ENCODE peak calls at places on chromosomes 7 and 10, in seven cellular contexts. T, A, C, M, P, G and Y are unnamed samples.

GRCh38 chr10:125982256-125982948 is 86.0 kb downstream of the FANK1 start:
- DNase-seq in G (peak; percentile 76), T (peak; percentile 79), P (no peak), M (no peak), A (no peak), C (peak; percentile 84), Y (peak; percentile 52)

GRCh38 chr7:44398953-44399574 is 73.7 kb upstream of the CAMK2B start:
- DNase-seq in A (no peak), P (no peak), C (no peak), T (no peak), G (no peak), M (no peak), Y (no peak)

GRCh38 chr7:108454674-108455523 is 1.3 kb downstream of the NRCAM start:
- DNase-seq in T (peak; percentile 48), C (no peak), A (peak; percentile 24), M (no peak), G (peak; percentile 66), P (no peak), Y (peak; percentile 32)

GRCh38 chr7:78794101-78794500 is 659.4 kb downstream of the MAGI2 start:
- DNase-seq in G (no peak), M (no peak), C (no peak), A (no peak), T (peak; percentile 9), P (no peak), Y (no peak)

GRCh38 chr7:141744131-141744530 is 6.0 kb downstream of the SSBP1 start:
- DNase-seq in M (no peak), C (peak; percentile 9), A (no peak), P (no peak), G (no peak), T (peak; percentile 6), Y (no peak)

GRCh38 chr10:76086571-76087260 is 655.3 kb downstream of the LRMDA start:
- DNase-seq in P (peak; percentile 80), A (no peak), T (peak; percentile 74), C (peak; percentile 98), M (peak; percentile 89), G (peak; percentile 80), Y (peak; percentile 56)

GRCh38 chr7:77536413-77537135 is 521 bp upstream of the PTPN12 start:
- DNase-seq in G (peak; percentile 98), A (peak; percentile 96), P (peak; percentile 99), T (peak; percentile 99), C (peak; percentile 96), M (peak; percentile 98), Y (peak; percentile 97)

GRCh38 chr10:865257-865656 is 66.2 kb downstream of the LARP4B start:
- DNase-seq in A (no peak), T (no peak), P (no peak), C (no peak), M (no peak), G (no peak), Y (no peak)

GRCh38 chr7:101235050-101235449 is 2.6 kb downstream of the CLDN15 start:
- DNase-seq in G (no peak), T (peak; percentile 23), C (no peak), M (no peak), A (no peak), P (no peak), Y (no peak)

GRCh38 chr10:75254739-75255138 is 19.0 kb upstream of the COMTD1 start:
- DNase-seq in P (no peak), M (no peak), A (no peak), C (peak; percentile 65), T (no peak), G (no peak), Y (no peak)

GRCh38 chr7:115410427-115410805 is 488.5 kb downstream of the MDFIC start:
- DNase-seq in G (no peak), M (no peak), A (no peak), P (no peak), T (no peak), C (no peak), Y (no peak)

GRCh38 chr7:27423290-27423689 is 180.7 kb downstream of the EVX1 start:
- DNase-seq in T (peak; percentile 67), P (no peak), G (no peak), A (no peak), M (no peak), C (peak; percentile 71), Y (peak; percentile 93)

GRCh38 chr10:116469437-116469836 is 41.8 kb downstream of the PNLIPRP3 start:
- DNase-seq in P (no peak), C (no peak), M (no peak), T (peak; percentile 5), A (no peak), G (no peak), Y (no peak)

GRCh38 chr10:62266611-62267010 is 2.0 kb downstream of the RTKN2 start:
- DNase-seq in C (peak; percentile 44), M (no peak), P (no peak), G (no peak), T (no peak), A (no peak), Y (peak; percentile 62)

GRCh38 chr7:132750530-132751281 is 174.4 kb upstream of the PLXNA4 start:
- DNase-seq in M (no peak), P (no peak), T (peak; percentile 10), G (peak; percentile 53), C (no peak), A (no peak), Y (no peak)

GRCh38 chr10:75406158-75407065 is 4.8 kb upstream of the ZNF503 start:
- DNase-seq in C (no peak), A (no peak), M (no peak), T (no peak), P (no peak), G (no peak), Y (peak; percentile 58)

GRCh38 chr10:6920072-6921019 is 340.3 kb upstream of the PRKCQ start:
- DNase-seq in T (peak; percentile 55), M (peak; percentile 82), G (peak; percentile 53), A (peak; percentile 80), P (peak; percentile 68), C (peak; percentile 38), Y (peak; percentile 48)

GRCh38 chr7:24464846-24465245 is 108.4 kb upstream of the PALS2 start:
- DNase-seq in P (no peak), A (no peak), G (no peak), M (no peak), C (no peak), T (no peak), Y (no peak)

GRCh38 chr10:126670886-126671285 is 393 bp upstream of the C10orf90 start:
- DNase-seq in C (no peak), G (no peak), P (no peak), M (no peak), T (no peak), A (no peak), Y (no peak)

DNA sequence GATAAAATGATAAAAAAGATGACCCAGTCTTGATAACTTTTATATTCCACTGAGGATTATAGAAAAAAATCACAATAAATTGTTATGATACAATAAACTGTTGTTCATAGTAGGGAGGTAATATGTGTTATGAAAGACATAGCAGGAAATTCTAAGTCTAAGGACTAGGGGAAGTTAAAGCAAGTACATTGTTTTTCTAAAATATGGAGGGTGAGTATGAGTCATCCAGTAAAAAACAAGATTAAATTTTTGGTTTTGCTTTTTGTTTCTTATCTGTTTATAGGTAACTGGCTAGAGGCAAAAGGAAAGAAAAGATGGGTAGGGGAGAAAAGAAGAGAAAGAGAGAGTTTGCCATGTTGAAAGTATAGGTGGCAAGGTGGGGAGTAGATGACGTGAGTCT is 188.4 kb downstream of the POLR1F start:
- DNase-seq in M (no peak), P (no peak), G (peak; percentile 19), T (no peak), A (no peak), C (no peak), Y (no peak)
- H3K4me3 ChIP-seq in M (no peak overlapping the region), P (no peak overlapping the region), G (no peak overlapping the region), T (no peak overlapping the region), A (no peak overlapping the region), C (no peak overlapping the region), Y (no peak overlapping the region)

GRCh38 chr10:98312349-98312748 is 44.4 kb upstream of the LOXL4 start:
- DNase-seq in G (no peak), C (no peak), A (no peak), P (no peak), M (no peak), T (peak; percentile 75), Y (no peak)

GRCh38 chr10:98314577-98315284 is 46.7 kb upstream of the LOXL4 start:
- DNase-seq in C (peak; percentile 83), A (no peak), P (peak; percentile 88), G (no peak), M (no peak), T (peak; percentile 75), Y (no peak)

GRCh38 chr10:98316156-98316555 is 48.2 kb upstream of the LOXL4 start:
- DNase-seq in G (no peak), C (no peak), M (no peak), T (peak; percentile 66), A (no peak), P (no peak), Y (no peak)

GRCh38 chr10:98312816-98313215 is 44.8 kb upstream of the LOXL4 start:
- DNase-seq in C (no peak), T (no peak), G (no peak), P (no peak), M (no peak), A (no peak), Y (no peak)

GRCh38 chr10:98313598-98313997 is 45.6 kb upstream of the LOXL4 start:
- DNase-seq in G (no peak), C (no peak), M (no peak), A (no peak), P (no peak), T (no peak), Y (no peak)
- H3K4me1 ChIP-seq in G (peaks cover 20% of the 10 kb centered on the region), C (peaks cover 43% of the 10 kb centered on the region), M (no peaks in the 10 kb centered on the region), A (no peaks in the 10 kb centered on the region), P (no peaks in the 10 kb centered on the region), T (peaks cover 66% of the 10 kb centered on the region), Y (peaks cover 23% of the 10 kb centered on the region)

GRCh38 chr7:1663857-1664651 is 6.0 kb upstream of the ELFN1 start:
- DNase-seq in M (peak; percentile 63), A (no peak), C (no peak), G (no peak), T (no peak), P (peak; percentile 62), Y (no peak)
- H3K4me3 ChIP-seq in M (no peak overlapping the region), A (no peak overlapping the region), C (no peak overlapping the region), G (peak overlapping the region; percentile 68), T (peak overlapping the region; percentile 78), P (peak overlapping the region; percentile 60), Y (no peak overlapping the region)

GRCh38 chr7:148866362-148866761 is 17.7 kb downstream of the EZH2 start:
- DNase-seq in C (no peak), P (no peak), M (no peak), T (no peak), A (no peak), G (no peak), Y (no peak)

GRCh38 chr7:148862481-148862880 is 21.6 kb downstream of the EZH2 start:
- DNase-seq in C (no peak), P (no peak), T (peak; percentile 35), G (no peak), M (no peak), A (no peak), Y (no peak)

GRCh38 chr7:148867571-148868377 is 16.3 kb downstream of the EZH2 start:
- DNase-seq in M (no peak), T (no peak), P (no peak), A (no peak), C (no peak), G (no peak), Y (no peak)

GRCh38 chr7:148865283-148865682 is 18.8 kb downstream of the EZH2 start:
- DNase-seq in G (no peak), P (no peak), T (no peak), M (no peak), C (peak; percentile 22), A (no peak), Y (no peak)

DNA sequence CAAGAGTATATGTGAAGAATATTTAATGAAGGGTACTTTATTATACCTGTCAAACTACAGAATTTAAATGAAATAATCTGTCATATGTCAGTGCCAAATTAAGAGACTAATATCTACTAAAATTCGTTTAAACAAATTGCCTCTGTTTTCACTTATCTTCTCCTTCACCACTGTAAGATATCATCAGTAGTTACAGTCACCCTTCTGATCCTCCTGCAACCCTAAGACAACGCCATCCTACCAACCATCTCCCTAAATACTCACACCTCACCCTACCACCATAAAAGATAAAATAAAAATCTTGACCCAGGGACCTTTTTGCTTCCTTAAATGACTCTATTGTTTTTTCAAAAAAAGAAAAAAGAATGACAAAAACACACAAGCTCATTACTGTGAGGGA is 20.8 kb downstream of the EZH2 start:
- DNase-seq in M (no peak), T (no peak), A (no peak), C (no peak), G (no peak), P (no peak), Y (no peak)
- H3K4me1 ChIP-seq in M (no peaks in the 10 kb centered on the region), T (peaks cover 7% of the 10 kb centered on the region), A (no peaks in the 10 kb centered on the region), C (no peaks in the 10 kb centered on the region), G (peaks cover 15% of the 10 kb centered on the region), P (no peaks in the 10 kb centered on the region), Y (no peaks in the 10 kb centered on the region)